ENCODE peak calls at places on chromosomes 5 and 9, in seven cellular contexts. X is colonic mucosa, C is BE2C, K is AG09319, V is uterus, B is mammary epithelial cell, Z is GM23338. A is an unnamed sample.

GRCh38 chr5:33997331-33997983 is 10.4 kb downstream of the AMACR start:
- DNase-seq in X (peak), B (peak), Z (peak), V (peak), C (peak), K (peak), A (no peak)

GRCh38 chr5:32574540-32575175 is 10.7 kb upstream of the SUB1 start:
- DNase-seq in X (no peak), B (no peak), V (no peak), K (no peak), Z (no peak), C (no peak), A (no peak)

GRCh38 chr9:138028596-138028995 is 151.0 kb downstream of the CACNA1B start:
- DNase-seq in Z (peak), X (no peak), V (no peak), K (no peak), B (no peak), C (no peak), A (no peak)

GRCh38 chr5:128227984-128228383 is 144.4 kb downstream of the SLC12A2 start:
- DNase-seq in C (no peak), K (peak), X (no peak), B (peak), V (peak), Z (no peak), A (no peak)

GRCh38 chr5:159316519-159317383 is 13.5 kb downstream of the IL12B start:
- DNase-seq in B (peak), C (peak), X (peak), V (no peak), Z (peak), K (no peak), A (no peak)

GRCh38 chr9:117029341-117029740 is 342.2 kb downstream of the TRIM32 start:
- DNase-seq in X (no peak), Z (no peak), K (no peak), B (no peak), C (no peak), V (no peak), A (no peak)

GRCh38 chr9:27059406-27059805 is 49.6 kb upstream of the TEK start:
- DNase-seq in V (no peak), X (no peak), B (no peak), K (no peak), C (no peak), Z (no peak), A (no peak)

GRCh38 chr9:129136446-129137049 is 25.3 kb downstream of the PTPA start:
- DNase-seq in K (no peak), C (no peak), Z (no peak), B (no peak), V (no peak), X (no peak), A (no peak)

GRCh38 chr9:136441191-136441680 is 1.6 kb upstream of the INPP5E start:
- DNase-seq in C (no peak), K (no peak), Z (no peak), V (no peak), B (no peak), X (no peak), A (no peak)

GRCh38 chr5:10902145-10902544 is 141.1 kb upstream of the DAP start:
- DNase-seq in B (no peak), X (no peak), C (no peak), K (peak), V (no peak), Z (no peak), A (no peak)

GRCh38 chr5:80479713-80480112 is 8.2 kb upstream of the FAM151B start:
- DNase-seq in B (peak), C (no peak), V (no peak), X (no peak), K (no peak), Z (peak), A (no peak)

GRCh38 chr5:102715405-102715804 is 39.7 kb upstream of the PAM start:
- DNase-seq in B (peak), X (no peak), C (no peak), Z (no peak), V (no peak), K (no peak), A (no peak)

GRCh38 chr5:125485003-125485641 is 738.7 kb upstream of the ZNF608 start:
- DNase-seq in C (peak), Z (peak), X (peak), B (peak), K (peak), V (peak), A (no peak)

GRCh38 chr5:59615272-59615671 is 278.3 kb downstream of the PDE4D start:
- DNase-seq in B (no peak), X (no peak), Z (no peak), C (no peak), V (no peak), K (no peak), A (no peak)

GRCh38 chr9:77399964-77400363 is 222.6 kb downstream of the VPS13A start:
- DNase-seq in B (no peak), K (no peak), V (no peak), X (no peak), C (no peak), Z (no peak), A (no peak)

GRCh38 chr5:141605523-141606277 is 13.1 kb downstream of the DIAPH1 start:
- DNase-seq in B (no peak), C (no peak), X (peak), Z (peak), V (no peak), K (no peak), A (no peak)

GRCh38 chr5:159183247-159183646 is 26.1 kb downstream of the RNF145 start:
- DNase-seq in X (no peak), C (no peak), K (no peak), B (no peak), Z (no peak), V (no peak), A (no peak)

GRCh38 chr5:79552984-79553383 is 39.0 kb upstream of the HOMER1 start:
- DNase-seq in V (no peak), B (no peak), K (peak), X (no peak), Z (no peak), C (peak), A (no peak)

GRCh38 chr5:39518516-39518915 is 93.7 kb upstream of the DAB2 start:
- DNase-seq in K (peak), B (no peak), X (no peak), V (no peak), Z (peak), C (no peak), A (no peak)

GRCh38 chr5:143554918-143555477 is 151.5 kb upstream of the NR3C1 start:
- DNase-seq in X (no peak), C (no peak), B (no peak), V (no peak), Z (no peak), K (no peak), A (no peak)

GRCh38 chr9:121026260-121026691 is 23.8 kb downstream of the C5 start:
- DNase-seq in X (no peak), V (no peak), B (no peak), Z (no peak), K (no peak), C (no peak), A (no peak)

GRCh38 chr5:172421-172820 is 18.9 kb upstream of the LRRC14B start:
- DNase-seq in B (no peak), X (no peak), C (no peak), K (no peak), V (no peak), Z (no peak), A (no peak)

GRCh38 chr5:172699999-172700685 is 59.1 kb downstream of the NEURL1B start:
- DNase-seq in X (no peak), Z (peak), K (no peak), V (no peak), C (no peak), B (no peak), A (no peak)

GRCh38 chr5:158392753-158393152 is 533.8 kb upstream of the CLINT1 start:
- DNase-seq in Z (no peak), X (no peak), C (no peak), K (no peak), B (no peak), V (no peak), A (no peak)

GRCh38 chr9:120698766-120699165 is 15.5 kb downstream of the MEGF9 start:
- DNase-seq in Z (no peak), X (no peak), C (peak), V (no peak), B (no peak), K (no peak), A (no peak)

GRCh38 chr5:137264041-137264440 is 235.1 kb downstream of the SPOCK1 start:
- DNase-seq in Z (no peak), B (no peak), V (no peak), X (no peak), C (no peak), K (no peak), A (no peak)

GRCh38 chr5:134142088-134142487 is 27.6 kb downstream of the TCF7 start:
- DNase-seq in Z (no peak), K (no peak), V (peak), X (peak), C (no peak), B (no peak), A (peak)

GRCh38 chr5:123868267-123868666 is 356.3 kb downstream of the CSNK1G3 start:
- DNase-seq in Z (no peak), K (no peak), C (no peak), X (peak), B (no peak), V (no peak), A (no peak)

GRCh38 chr9:109861918-109862317 is 81.9 kb downstream of the PALM2AKAP2 start:
- DNase-seq in C (no peak), B (no peak), V (no peak), K (no peak), X (no peak), Z (no peak), A (no peak)

GRCh38 chr5:151079838-151080619 is 805 bp downstream of the TNIP1 start:
- DNase-seq in X (no peak), K (no peak), V (no peak), Z (no peak), B (peak), C (no peak), A (no peak)

GRCh38 chr5:39024005-39024404 is 50.2 kb downstream of the RICTOR start:
- DNase-seq in X (no peak), V (no peak), Z (peak), K (no peak), B (no peak), C (peak), A (no peak)

GRCh38 chr9:21788752-21789151 is 13.7 kb upstream of the MTAP start:
- DNase-seq in K (no peak), V (no peak), X (no peak), B (no peak), C (no peak), Z (no peak), A (no peak)

GRCh38 chr9:127635198-127635735 is 23.2 kb downstream of the STXBP1 start:
- DNase-seq in X (no peak), C (no peak), Z (no peak), V (no peak), B (no peak), K (no peak), A (no peak)

GRCh38 chr5:58615931-58616330 is 33.1 kb downstream of the RAB3C start:
- DNase-seq in K (no peak), Z (no peak), X (no peak), C (no peak), B (no peak), V (no peak), A (no peak)

GRCh38 chr5:88881566-88881965 is 1.4 kb downstream of the MEF2C start:
- DNase-seq in B (no peak), C (no peak), V (no peak), Z (no peak), K (no peak), X (no peak), A (no peak)

GRCh38 chr5:168334161-168335094 is 43.0 kb downstream of the WWC1 start:
- DNase-seq in K (peak), B (no peak), X (no peak), C (no peak), Z (peak), V (no peak), A (no peak)

GRCh38 chr5:150918613-150919012 is 13.8 kb upstream of the ZNF300 start:
- DNase-seq in V (no peak), Z (no peak), K (no peak), B (peak), X (no peak), C (no peak), A (no peak)

DNA sequence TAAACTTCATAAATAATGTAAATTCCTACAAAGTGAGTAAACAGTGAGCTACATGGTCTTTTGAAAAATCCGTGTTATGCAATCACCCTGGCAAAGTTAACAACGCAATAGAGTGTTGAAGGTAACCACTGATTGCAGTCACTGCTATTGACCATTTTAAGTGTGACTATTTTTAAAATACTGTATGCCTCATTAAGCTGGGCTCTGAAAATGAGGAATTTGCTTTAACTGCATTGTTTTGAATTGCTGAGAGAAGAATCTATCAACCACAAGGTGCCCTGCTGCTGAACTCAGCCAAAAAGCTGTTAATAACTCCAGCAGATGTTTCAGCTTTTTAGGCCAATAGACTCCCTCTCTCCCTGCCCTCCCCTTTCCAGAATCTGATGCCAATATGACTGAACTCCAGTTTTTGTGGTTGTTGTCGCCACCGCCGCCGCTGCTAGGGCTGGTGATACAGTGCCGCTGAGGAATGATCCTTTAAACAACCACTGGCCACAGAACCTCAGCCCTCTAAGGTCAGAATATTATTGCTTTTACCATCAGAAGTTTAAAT is 35.3 kb upstream of the SMARCA2 start:
- DNase-seq in V (no peak), B (peak), K (peak), C (no peak), X (no peak), Z (no peak), A (no peak)
- TF ChIP-seq CTCF in V (no peak), B (no peak), K (no peak), C (no peak), X (no peak), Z (no peak), A (no peak)

DNA sequence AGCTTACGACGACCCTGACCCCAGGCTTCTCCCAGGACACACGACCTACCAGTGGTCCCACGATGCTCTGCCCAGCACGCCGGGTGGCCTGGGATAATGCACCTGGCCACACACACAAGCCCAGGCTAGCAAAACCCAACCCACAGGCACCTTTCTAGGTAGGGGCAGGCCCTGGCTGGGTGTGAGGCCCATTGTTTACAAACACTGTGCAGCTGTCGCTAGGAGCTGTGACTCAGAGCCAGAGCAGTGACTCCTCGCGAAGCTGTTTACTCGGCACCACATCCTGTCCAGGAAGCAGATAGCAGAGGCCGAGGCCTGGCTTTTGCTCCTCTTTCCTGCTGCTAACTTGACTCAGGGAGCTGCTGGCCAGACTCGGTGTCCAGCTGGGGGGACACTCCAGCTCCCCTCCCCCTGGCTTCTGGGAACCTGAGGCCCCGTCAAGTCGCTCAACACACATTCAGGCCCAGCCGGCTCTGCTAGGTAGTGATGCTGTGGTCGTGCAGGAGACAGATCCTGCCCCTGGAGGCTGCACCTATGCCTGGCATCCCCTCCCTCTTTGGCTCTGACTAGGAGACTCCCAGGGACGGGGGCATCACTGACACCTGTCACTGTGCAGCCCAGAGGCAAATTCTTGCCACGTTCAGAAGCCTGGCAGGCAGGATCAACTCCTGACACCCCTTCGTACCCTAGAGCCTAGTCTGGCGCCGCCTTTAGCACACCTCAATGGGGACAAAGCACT is 12.8 kb upstream of the RALGDS start:
- DNase-seq in X (peak), Z (peak), C (peak), B (peak), K (peak), V (peak), A (peak)
- TF ChIP-seq CTCF in X (no peak), Z (no peak), C (peak), B (no peak), K (no peak), V (no peak), A (no peak)

GRCh38 chr9:114909657-114910056 is 20.7 kb downstream of the TNFSF8 start:
- DNase-seq in B (no peak), Z (no peak), X (no peak), C (no peak), K (no peak), V (no peak), A (no peak)

GRCh38 chr9:114908796-114909448 is 21.5 kb downstream of the TNFSF8 start:
- DNase-seq in X (no peak), K (no peak), V (no peak), C (no peak), B (no peak), Z (no peak), A (no peak)

GRCh38 chr9:114913217-114913616 is 17.2 kb downstream of the TNFSF8 start:
- DNase-seq in V (no peak), B (no peak), K (no peak), X (no peak), C (no peak), Z (no peak), A (no peak)

GRCh38 chr9:114910541-114910940 is 19.9 kb downstream of the TNFSF8 start:
- DNase-seq in X (no peak), V (no peak), C (no peak), B (no peak), K (no peak), Z (no peak), A (no peak)

GRCh38 chr9:114911167-114911821 is 19.1 kb downstream of the TNFSF8 start:
- DNase-seq in V (no peak), C (peak), B (peak), Z (peak), K (no peak), X (peak), A (no peak)
- TF ChIP-seq CTCF in V (peak), C (peak), B (peak), Z (peak), K (peak), X (peak), A (peak)

DNA sequence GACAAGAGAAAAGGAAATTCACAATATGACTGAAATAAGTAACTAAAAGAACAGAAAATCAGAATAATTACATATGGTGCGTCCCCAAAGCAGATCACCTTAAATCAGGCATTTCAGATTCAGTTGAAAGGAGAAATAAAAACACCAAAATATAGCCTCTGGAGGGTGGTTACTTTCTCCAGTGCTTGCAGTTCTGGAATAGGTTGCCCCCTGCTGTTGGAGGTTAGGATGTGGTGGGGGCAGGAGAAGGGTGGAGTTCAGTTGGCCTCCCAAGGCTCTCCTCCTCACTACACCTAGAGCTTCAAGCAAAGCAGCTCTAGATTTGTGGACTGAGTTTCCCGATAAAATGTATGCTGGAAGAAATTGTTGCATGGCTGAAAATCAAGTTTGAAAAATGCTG is 338.2 kb upstream of the TLE4 start:
- DNase-seq in V (no peak), X (no peak), Z (peak), C (peak), K (peak), B (peak), A (no peak)
- TF ChIP-seq CTCF in V (no peak), X (no peak), Z (peak), C (peak), K (peak), B (peak), A (peak)

DNA sequence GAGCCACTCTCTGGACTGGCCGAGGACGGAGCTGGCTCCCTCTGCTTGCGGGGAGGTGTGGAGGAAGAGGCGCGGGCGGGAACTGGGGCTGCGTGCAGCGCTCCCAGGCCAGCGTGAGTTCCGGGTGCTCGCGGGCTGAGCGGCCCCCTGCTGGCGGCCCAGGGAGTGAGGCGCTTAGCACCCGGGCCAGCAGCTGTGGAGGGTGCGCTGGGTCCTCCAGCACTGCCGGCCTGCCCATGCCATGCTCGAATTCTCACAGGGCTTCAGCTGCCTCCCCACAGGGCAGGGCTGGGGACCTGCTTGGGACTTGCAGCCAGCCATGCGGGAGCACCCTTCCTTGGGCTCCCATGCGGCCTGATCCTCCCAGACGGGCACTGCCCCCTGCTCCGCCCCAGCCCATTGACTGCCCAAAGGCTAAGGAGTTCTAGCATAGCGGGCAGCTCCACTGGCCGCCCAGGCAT is 416.9 kb downstream of the MRPS30 start:
- DNase-seq in X (no peak), B (no peak), C (no peak), Z (peak), V (no peak), K (no peak), A (no peak)
- TF ChIP-seq CTCF in X (no peak), B (no peak), C (no peak), Z (peak), V (no peak), K (no peak), A (no peak)

A was measured in progenitor cell of endocrine pancreas.